ENCODE peak calls at places on chromosomes 5 and 9, in ten cellular contexts. One of them, this sample, is unnamed.

GRCh38 chr5:132777209-132778069 is at the start of gene SEPTIN8:
- DNase-seq in AG04450: no peak
- DNase-seq in colonic mucosa: peak; percentile 65
- DNase-seq in upper lobe of right lung: peak; percentile 78
- DNase-seq in sigmoid colon: peak; percentile 82
- DNase-seq in upper lobe of left lung: peak; percentile 92
- DNase-seq in uterus: peak; percentile 70
- DNase-seq in coronary artery: no peak
- DNase-seq in transverse colon: peak; percentile 59
- DNase-seq in heart left ventricle: peak; percentile 56
- DNase-seq in this sample: peak; percentile 86

GRCh38 chr9:132571806-132572600 is 10.4 kb upstream of the BARHL1 start:
- DNase-seq in AG04450: no peak
- DNase-seq in colonic mucosa: no peak
- DNase-seq in upper lobe of right lung: no peak
- DNase-seq in sigmoid colon: no peak
- DNase-seq in upper lobe of left lung: no peak
- DNase-seq in uterus: no peak
- DNase-seq in coronary artery: no peak
- DNase-seq in transverse colon: no peak
- DNase-seq in heart left ventricle: no peak
- DNase-seq in this sample: no peak

GRCh38 chr9:114370985-114371335 is 16.8 kb downstream of the AKNA start:
- DNase-seq in AG04450: no peak
- DNase-seq in colonic mucosa: no peak
- DNase-seq in upper lobe of right lung: peak; percentile 52
- DNase-seq in sigmoid colon: peak; percentile 67
- DNase-seq in upper lobe of left lung: no peak
- DNase-seq in uterus: no peak
- DNase-seq in coronary artery: no peak
- DNase-seq in transverse colon: no peak
- DNase-seq in heart left ventricle: no peak
- DNase-seq in this sample: no peak

GRCh38 chr5:39352931-39353330 is 11.4 kb downstream of the C9 start:
- DNase-seq in AG04450: no peak
- DNase-seq in colonic mucosa: no peak
- DNase-seq in upper lobe of right lung: no peak
- DNase-seq in sigmoid colon: no peak
- DNase-seq in upper lobe of left lung: no peak
- DNase-seq in uterus: no peak
- DNase-seq in coronary artery: no peak
- DNase-seq in transverse colon: no peak
- DNase-seq in heart left ventricle: no peak
- DNase-seq in this sample: no peak

GRCh38 chr5:171701138-171701537 is 84.5 kb upstream of the SMIM23 start:
- DNase-seq in AG04450: no peak
- DNase-seq in colonic mucosa: no peak
- DNase-seq in upper lobe of right lung: no peak
- DNase-seq in sigmoid colon: no peak
- DNase-seq in upper lobe of left lung: no peak
- DNase-seq in uterus: no peak
- DNase-seq in coronary artery: no peak
- DNase-seq in transverse colon: no peak
- DNase-seq in heart left ventricle: peak; percentile 33
- DNase-seq in this sample: no peak

GRCh38 chr9:122127396-122127798 is 32.2 kb downstream of the NDUFA8 start:
- DNase-seq in AG04450: no peak
- DNase-seq in colonic mucosa: no peak
- DNase-seq in upper lobe of right lung: no peak
- DNase-seq in sigmoid colon: peak; percentile 61
- DNase-seq in upper lobe of left lung: no peak
- DNase-seq in uterus: no peak
- DNase-seq in coronary artery: no peak
- DNase-seq in transverse colon: no peak
- DNase-seq in heart left ventricle: no peak
- DNase-seq in this sample: no peak

GRCh38 chr5:139808481-139809330 is 13.1 kb downstream of the PSD2 start:
- DNase-seq in AG04450: no peak
- DNase-seq in colonic mucosa: no peak
- DNase-seq in upper lobe of right lung: peak; percentile 70
- DNase-seq in sigmoid colon: no peak
- DNase-seq in upper lobe of left lung: peak; percentile 89
- DNase-seq in uterus: no peak
- DNase-seq in coronary artery: no peak
- DNase-seq in transverse colon: no peak
- DNase-seq in heart left ventricle: peak; percentile 40
- DNase-seq in this sample: peak; percentile 61

GRCh38 chr9:127664678-127665507 is 41.9 kb upstream of the CFAP157 start:
- DNase-seq in AG04450: no peak
- DNase-seq in colonic mucosa: no peak
- DNase-seq in upper lobe of right lung: no peak
- DNase-seq in sigmoid colon: no peak
- DNase-seq in upper lobe of left lung: no peak
- DNase-seq in uterus: no peak
- DNase-seq in coronary artery: no peak
- DNase-seq in transverse colon: peak; percentile 16
- DNase-seq in heart left ventricle: no peak
- DNase-seq in this sample: no peak

GRCh38 chr9:1267141-1267570 is 217.0 kb downstream of the DMRT2 start:
- DNase-seq in AG04450: no peak
- DNase-seq in colonic mucosa: no peak
- DNase-seq in upper lobe of right lung: no peak
- DNase-seq in sigmoid colon: no peak
- DNase-seq in upper lobe of left lung: no peak
- DNase-seq in uterus: no peak
- DNase-seq in coronary artery: no peak
- DNase-seq in transverse colon: no peak
- DNase-seq in heart left ventricle: no peak
- DNase-seq in this sample: peak; percentile 1

GRCh38 chr9:86733929-86734328 is 213.4 kb downstream of the GAS1 start:
- DNase-seq in AG04450: no peak
- DNase-seq in colonic mucosa: no peak
- DNase-seq in upper lobe of right lung: no peak
- DNase-seq in sigmoid colon: peak; percentile 83
- DNase-seq in upper lobe of left lung: no peak
- DNase-seq in uterus: peak; percentile 43
- DNase-seq in coronary artery: no peak
- DNase-seq in transverse colon: no peak
- DNase-seq in heart left ventricle: no peak
- DNase-seq in this sample: no peak

GRCh38 chr9:104346645-104347175 is 157.4 kb upstream of the OR13F1 start:
- DNase-seq in AG04450: no peak
- DNase-seq in colonic mucosa: no peak
- DNase-seq in upper lobe of right lung: no peak
- DNase-seq in sigmoid colon: no peak
- DNase-seq in upper lobe of left lung: no peak
- DNase-seq in uterus: no peak
- DNase-seq in coronary artery: no peak
- DNase-seq in transverse colon: no peak
- DNase-seq in heart left ventricle: no peak
- DNase-seq in this sample: no peak

GRCh38 chr5:41962491-41962890 is 37.4 kb downstream of the FBXO4 start:
- DNase-seq in AG04450: no peak
- DNase-seq in colonic mucosa: no peak
- DNase-seq in upper lobe of right lung: no peak
- DNase-seq in sigmoid colon: no peak
- DNase-seq in upper lobe of left lung: no peak
- DNase-seq in uterus: no peak
- DNase-seq in coronary artery: no peak
- DNase-seq in transverse colon: no peak
- DNase-seq in heart left ventricle: no peak
- DNase-seq in this sample: no peak

GRCh38 chr5:145637396-145637795 is 197.7 kb downstream of the PRELID2 start:
- DNase-seq in AG04450: no peak
- DNase-seq in colonic mucosa: no peak
- DNase-seq in upper lobe of right lung: no peak
- DNase-seq in sigmoid colon: no peak
- DNase-seq in upper lobe of left lung: no peak
- DNase-seq in uterus: no peak
- DNase-seq in coronary artery: no peak
- DNase-seq in transverse colon: no peak
- DNase-seq in heart left ventricle: no peak
- DNase-seq in this sample: no peak

GRCh38 chr9:15786616-15787015 is 233.8 kb downstream of the CCDC171 start:
- DNase-seq in AG04450: no peak
- DNase-seq in colonic mucosa: no peak
- DNase-seq in upper lobe of right lung: no peak
- DNase-seq in sigmoid colon: no peak
- DNase-seq in upper lobe of left lung: no peak
- DNase-seq in uterus: no peak
- DNase-seq in coronary artery: no peak
- DNase-seq in transverse colon: no peak
- DNase-seq in heart left ventricle: no peak
- DNase-seq in this sample: no peak

GRCh38 chr5:140481758-140482157 is 65.7 kb upstream of the EIF4EBP3 start:
- DNase-seq in AG04450: no peak
- DNase-seq in colonic mucosa: no peak
- DNase-seq in upper lobe of right lung: no peak
- DNase-seq in sigmoid colon: no peak
- DNase-seq in upper lobe of left lung: no peak
- DNase-seq in uterus: no peak
- DNase-seq in coronary artery: no peak
- DNase-seq in transverse colon: no peak
- DNase-seq in heart left ventricle: no peak
- DNase-seq in this sample: no peak

GRCh38 chr9:135307314-135307713 is 172.3 kb upstream of the PPP1R26 start:
- DNase-seq in AG04450: no peak
- DNase-seq in colonic mucosa: no peak
- DNase-seq in upper lobe of right lung: no peak
- DNase-seq in sigmoid colon: no peak
- DNase-seq in upper lobe of left lung: no peak
- DNase-seq in uterus: no peak
- DNase-seq in coronary artery: no peak
- DNase-seq in transverse colon: no peak
- DNase-seq in heart left ventricle: no peak
- DNase-seq in this sample: no peak

GRCh38 chr9:137071282-137071681 is 925 bp upstream of the SAPCD2 start:
- DNase-seq in AG04450: no peak
- DNase-seq in colonic mucosa: no peak
- DNase-seq in upper lobe of right lung: no peak
- DNase-seq in sigmoid colon: no peak
- DNase-seq in upper lobe of left lung: peak; percentile 12
- DNase-seq in uterus: no peak
- DNase-seq in coronary artery: no peak
- DNase-seq in transverse colon: peak; percentile 7
- DNase-seq in heart left ventricle: no peak
- DNase-seq in this sample: no peak
- H3K27ac ChIP-seq in AG04450: no peak overlapping the region
- H3K27ac ChIP-seq in colonic mucosa: no peak overlapping the region
- H3K27ac ChIP-seq in upper lobe of right lung: peak overlapping the region; percentile 67
- H3K27ac ChIP-seq in sigmoid colon: peak overlapping the region; percentile 33
- H3K27ac ChIP-seq in upper lobe of left lung: peak overlapping the region; percentile 71
- H3K27ac ChIP-seq in uterus: no peak overlapping the region
- H3K27ac ChIP-seq in coronary artery: peak overlapping the region; percentile 75
- H3K27ac ChIP-seq in transverse colon: peak overlapping the region; percentile 69
- H3K27ac ChIP-seq in heart left ventricle: no peak overlapping the region
- H3K27ac ChIP-seq in this sample: peak overlapping the region; percentile 85

GRCh38 chr5:83922699-83923098 is 202.0 kb upstream of the HAPLN1 start:
- DNase-seq in AG04450: no peak
- DNase-seq in colonic mucosa: no peak
- DNase-seq in upper lobe of right lung: no peak
- DNase-seq in sigmoid colon: no peak
- DNase-seq in upper lobe of left lung: no peak
- DNase-seq in uterus: no peak
- DNase-seq in coronary artery: no peak
- DNase-seq in transverse colon: no peak
- DNase-seq in heart left ventricle: no peak
- DNase-seq in this sample: no peak
- TF ChIP-seq CTCF in AG04450: no peak
- TF ChIP-seq CTCF in colonic mucosa: no peak
- TF ChIP-seq CTCF in upper lobe of right lung: no peak
- TF ChIP-seq CTCF in sigmoid colon: no peak
- TF ChIP-seq CTCF in upper lobe of left lung: no peak
- TF ChIP-seq CTCF in uterus: no peak
- TF ChIP-seq CTCF in coronary artery: no peak
- TF ChIP-seq CTCF in transverse colon: no peak
- TF ChIP-seq CTCF in heart left ventricle: no peak
- TF ChIP-seq CTCF in this sample: no peak

DNA sequence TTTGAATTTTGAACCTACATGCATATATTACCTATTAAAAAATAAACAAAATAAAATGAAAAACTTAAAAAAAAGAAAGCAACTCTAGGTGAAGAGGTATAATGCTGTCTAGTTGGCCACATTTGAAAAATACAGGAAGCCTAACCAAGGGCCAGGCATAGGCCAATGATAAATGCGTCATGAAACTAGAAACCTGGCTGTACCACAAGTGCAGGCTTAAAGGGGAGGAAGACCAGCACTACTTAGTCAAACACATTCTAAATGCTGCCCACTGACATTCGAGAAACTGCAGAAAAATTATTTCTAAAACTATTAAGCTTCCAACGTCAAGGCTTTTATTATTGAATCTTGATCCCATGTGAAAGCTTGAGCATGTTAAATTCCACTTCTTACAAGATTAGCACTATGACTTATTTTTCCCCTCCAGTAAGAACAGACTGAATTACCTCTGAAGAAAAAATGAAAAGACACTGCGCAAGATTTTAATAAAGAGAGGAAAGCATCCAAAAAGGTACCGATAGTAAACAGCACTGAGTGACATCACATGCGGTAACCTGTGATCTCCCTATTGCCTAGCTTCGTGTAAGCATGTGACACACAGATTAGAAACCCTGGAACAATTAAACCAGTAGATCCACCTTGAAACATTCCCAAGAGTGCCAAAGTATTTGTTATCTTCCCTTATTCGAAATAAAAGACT is 16.2 kb downstream of the CDC14B start:
- DNase-seq in AG04450: no peak
- DNase-seq in colonic mucosa: no peak
- DNase-seq in upper lobe of right lung: no peak
- DNase-seq in sigmoid colon: no peak
- DNase-seq in upper lobe of left lung: no peak
- DNase-seq in uterus: no peak
- DNase-seq in coronary artery: no peak
- DNase-seq in transverse colon: no peak
- DNase-seq in heart left ventricle: no peak
- DNase-seq in this sample: no peak
- H3K27ac ChIP-seq in AG04450: no peak overlapping the region
- H3K27ac ChIP-seq in colonic mucosa: no peak overlapping the region
- H3K27ac ChIP-seq in upper lobe of right lung: no peak overlapping the region
- H3K27ac ChIP-seq in sigmoid colon: peak overlapping the region; percentile 58
- H3K27ac ChIP-seq in upper lobe of left lung: no peak overlapping the region
- H3K27ac ChIP-seq in uterus: no peak overlapping the region
- H3K27ac ChIP-seq in coronary artery: peak overlapping the region; percentile 38
- H3K27ac ChIP-seq in transverse colon: no peak overlapping the region
- H3K27ac ChIP-seq in heart left ventricle: peak overlapping the region; percentile 37
- H3K27ac ChIP-seq in this sample: no peak overlapping the region

DNA sequence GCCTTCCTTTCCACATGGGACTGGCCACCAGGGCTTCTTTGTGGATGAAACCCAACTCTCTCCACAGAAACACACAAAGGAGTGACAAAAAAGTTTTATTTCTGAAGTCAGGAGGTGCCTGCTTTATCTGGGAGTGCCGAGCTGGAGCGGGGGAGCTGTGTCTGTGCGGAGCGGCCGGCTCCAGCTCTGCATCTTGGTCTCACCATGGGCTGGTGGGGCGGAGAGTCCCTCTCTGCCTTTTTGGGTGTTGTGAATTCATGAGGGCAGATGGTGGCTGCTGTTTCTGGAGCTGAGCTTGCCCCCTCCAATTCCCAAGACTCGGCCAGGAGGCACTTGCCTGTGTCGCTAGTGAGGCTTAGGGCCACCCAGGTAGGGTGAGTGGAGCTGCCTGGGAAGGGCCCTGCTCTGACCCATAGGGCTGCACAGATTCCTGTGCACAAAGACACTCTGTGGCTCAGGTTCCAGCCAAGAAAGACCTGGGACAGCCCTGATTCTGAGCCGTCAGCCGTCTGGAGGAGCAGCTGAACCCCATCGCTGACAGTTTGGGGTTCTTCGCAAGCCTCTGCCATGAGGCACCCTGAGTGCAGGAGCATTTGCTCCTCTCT is 1.4 kb downstream of the DBH start:
- DNase-seq in AG04450: no peak
- DNase-seq in colonic mucosa: no peak
- DNase-seq in upper lobe of right lung: no peak
- DNase-seq in sigmoid colon: no peak
- DNase-seq in upper lobe of left lung: no peak
- DNase-seq in uterus: no peak
- DNase-seq in coronary artery: no peak
- DNase-seq in transverse colon: no peak
- DNase-seq in heart left ventricle: no peak
- DNase-seq in this sample: no peak
- TF ChIP-seq CTCF in AG04450: no peak
- TF ChIP-seq CTCF in colonic mucosa: no peak
- TF ChIP-seq CTCF in upper lobe of right lung: no peak
- TF ChIP-seq CTCF in sigmoid colon: no peak
- TF ChIP-seq CTCF in upper lobe of left lung: no peak
- TF ChIP-seq CTCF in uterus: no peak
- TF ChIP-seq CTCF in coronary artery: no peak
- TF ChIP-seq CTCF in transverse colon: no peak
- TF ChIP-seq CTCF in heart left ventricle: no peak
- TF ChIP-seq CTCF in this sample: no peak